ENCODE peak calls at places on chromosomes 7 and 10, in nine cellular contexts. One of them, this sample, is unnamed.

GRCh38 chr10:48981310-48981907 is 41.8 kb upstream of the LRRC18 start:
- DNase-seq in spleen: peak; percentile 85
- DNase-seq in stomach: peak; percentile 41
- DNase-seq in breast epithelium: peak; percentile 60
- DNase-seq in transverse colon: peak; percentile 51
- DNase-seq in upper lobe of left lung: no peak
- DNase-seq in prostate gland: peak; percentile 23
- DNase-seq in K562: peak; percentile 92
- DNase-seq in HCT116: peak; percentile 42
- DNase-seq in this sample: peak; percentile 51

GRCh38 chr10:69780070-69780469 is 21.6 kb upstream of the COL13A1 start:
- DNase-seq in K562: no peak
- DNase-seq in spleen: no peak
- DNase-seq in transverse colon: no peak
- DNase-seq in HCT116: no peak
- DNase-seq in stomach: no peak
- DNase-seq in prostate gland: no peak
- DNase-seq in breast epithelium: no peak
- DNase-seq in upper lobe of left lung: no peak
- DNase-seq in this sample: no peak

GRCh38 chr7:158467562-158467961 is 120.1 kb downstream of the PTPRN2 start:
- DNase-seq in spleen: no peak
- DNase-seq in stomach: no peak
- DNase-seq in upper lobe of left lung: no peak
- DNase-seq in K562: no peak
- DNase-seq in transverse colon: no peak
- DNase-seq in breast epithelium: no peak
- DNase-seq in HCT116: no peak
- DNase-seq in prostate gland: no peak
- DNase-seq in this sample: no peak

GRCh38 chr10:13961096-13961495 is 369.6 kb downstream of the FRMD4A start:
- DNase-seq in stomach: no peak
- DNase-seq in breast epithelium: no peak
- DNase-seq in HCT116: no peak
- DNase-seq in prostate gland: no peak
- DNase-seq in K562: no peak
- DNase-seq in upper lobe of left lung: no peak
- DNase-seq in transverse colon: no peak
- DNase-seq in spleen: no peak
- DNase-seq in this sample: no peak

GRCh38 chr7:131581241-131582157 is 25.1 kb upstream of the PODXL start:
- DNase-seq in spleen: no peak
- DNase-seq in K562: no peak
- DNase-seq in upper lobe of left lung: peak; percentile 66
- DNase-seq in transverse colon: no peak
- DNase-seq in prostate gland: no peak
- DNase-seq in breast epithelium: peak; percentile 53
- DNase-seq in HCT116: no peak
- DNase-seq in stomach: peak; percentile 28
- DNase-seq in this sample: no peak

GRCh38 chr7:40580776-40581175 is 446.0 kb downstream of the SUGCT start:
- DNase-seq in stomach: no peak
- DNase-seq in upper lobe of left lung: no peak
- DNase-seq in breast epithelium: no peak
- DNase-seq in HCT116: no peak
- DNase-seq in prostate gland: no peak
- DNase-seq in spleen: no peak
- DNase-seq in transverse colon: no peak
- DNase-seq in K562: no peak
- DNase-seq in this sample: no peak

GRCh38 chr10:73908853-73909611 is 1.9 kb upstream of the PLAU start:
- DNase-seq in transverse colon: peak; percentile 28
- DNase-seq in upper lobe of left lung: no peak
- DNase-seq in spleen: no peak
- DNase-seq in HCT116: no peak
- DNase-seq in stomach: no peak
- DNase-seq in prostate gland: no peak
- DNase-seq in breast epithelium: no peak
- DNase-seq in K562: peak; percentile 49
- DNase-seq in this sample: no peak

GRCh38 chr10:44261296-44261695 is 123.6 kb downstream of the CXCL12 start:
- DNase-seq in K562: no peak
- DNase-seq in transverse colon: no peak
- DNase-seq in spleen: no peak
- DNase-seq in stomach: no peak
- DNase-seq in upper lobe of left lung: peak; percentile 30
- DNase-seq in HCT116: no peak
- DNase-seq in breast epithelium: no peak
- DNase-seq in prostate gland: no peak
- DNase-seq in this sample: no peak

GRCh38 chr10:99292159-99292558 is 37.0 kb upstream of the CNNM1 start:
- DNase-seq in HCT116: no peak
- DNase-seq in prostate gland: no peak
- DNase-seq in spleen: no peak
- DNase-seq in K562: no peak
- DNase-seq in breast epithelium: no peak
- DNase-seq in stomach: no peak
- DNase-seq in transverse colon: no peak
- DNase-seq in upper lobe of left lung: no peak
- DNase-seq in this sample: no peak

GRCh38 chr10:48444861-48445841 is 138.7 kb downstream of the MAPK8 start:
- DNase-seq in HCT116: no peak
- DNase-seq in K562: no peak
- DNase-seq in prostate gland: no peak
- DNase-seq in spleen: peak; percentile 64
- DNase-seq in upper lobe of left lung: peak; percentile 57
- DNase-seq in breast epithelium: no peak
- DNase-seq in stomach: peak; percentile 25
- DNase-seq in transverse colon: no peak
- DNase-seq in this sample: no peak

GRCh38 chr7:4738711-4739527 is 36.5 kb upstream of the AP5Z1 start:
- DNase-seq in spleen: no peak
- DNase-seq in breast epithelium: no peak
- DNase-seq in transverse colon: no peak
- DNase-seq in prostate gland: no peak
- DNase-seq in HCT116: peak; percentile 73
- DNase-seq in stomach: peak; percentile 36
- DNase-seq in upper lobe of left lung: no peak
- DNase-seq in K562: peak; percentile 92
- DNase-seq in this sample: no peak

GRCh38 chr7:46908770-46909169 is 673.1 kb downstream of the TNS3 start:
- DNase-seq in breast epithelium: no peak
- DNase-seq in HCT116: no peak
- DNase-seq in K562: no peak
- DNase-seq in spleen: no peak
- DNase-seq in upper lobe of left lung: no peak
- DNase-seq in stomach: no peak
- DNase-seq in prostate gland: no peak
- DNase-seq in transverse colon: no peak
- DNase-seq in this sample: no peak

GRCh38 chr7:112201421-112201820 is 4.8 kb downstream of the DOCK4 start:
- DNase-seq in prostate gland: no peak
- DNase-seq in stomach: no peak
- DNase-seq in upper lobe of left lung: no peak
- DNase-seq in transverse colon: no peak
- DNase-seq in spleen: no peak
- DNase-seq in HCT116: no peak
- DNase-seq in breast epithelium: no peak
- DNase-seq in K562: no peak
- DNase-seq in this sample: no peak

GRCh38 chr7:91565499-91566331 is 301.5 kb downstream of the FZD1 start:
- DNase-seq in K562: no peak
- DNase-seq in HCT116: no peak
- DNase-seq in upper lobe of left lung: peak; percentile 24
- DNase-seq in breast epithelium: peak; percentile 68
- DNase-seq in spleen: no peak
- DNase-seq in prostate gland: peak; percentile 89
- DNase-seq in transverse colon: no peak
- DNase-seq in stomach: peak; percentile 36
- DNase-seq in this sample: no peak

GRCh38 chr7:128879939-128880746 is 17.5 kb downstream of the ATP6V1F start:
- DNase-seq in breast epithelium: peak; percentile 81
- DNase-seq in K562: peak; percentile 93
- DNase-seq in upper lobe of left lung: peak; percentile 76
- DNase-seq in stomach: peak; percentile 69
- DNase-seq in HCT116: no peak
- DNase-seq in transverse colon: peak; percentile 71
- DNase-seq in spleen: peak; percentile 78
- DNase-seq in prostate gland: peak; percentile 47
- DNase-seq in this sample: no peak

GRCh38 chr7:77326131-77326530 is 90.0 kb downstream of the GSAP start:
- DNase-seq in HCT116: no peak
- DNase-seq in breast epithelium: no peak
- DNase-seq in prostate gland: no peak
- DNase-seq in K562: no peak
- DNase-seq in spleen: no peak
- DNase-seq in upper lobe of left lung: no peak
- DNase-seq in stomach: no peak
- DNase-seq in transverse colon: no peak
- DNase-seq in this sample: no peak

GRCh38 chr10:72259491-72260214 is 14.1 kb upstream of the DDIT4 start:
- DNase-seq in upper lobe of left lung: no peak
- DNase-seq in stomach: no peak
- DNase-seq in prostate gland: peak; percentile 20
- DNase-seq in breast epithelium: no peak
- DNase-seq in spleen: no peak
- DNase-seq in K562: no peak
- DNase-seq in transverse colon: no peak
- DNase-seq in HCT116: no peak
- DNase-seq in this sample: no peak
- TF ChIP-seq POLR2AphosphoS5 in upper lobe of left lung: no peak
- TF ChIP-seq POLR2AphosphoS5 in stomach: no peak
- TF ChIP-seq POLR2AphosphoS5 in prostate gland: peak; percentile 75
- TF ChIP-seq POLR2AphosphoS5 in breast epithelium: no peak
- TF ChIP-seq POLR2AphosphoS5 in spleen: no peak
- TF ChIP-seq POLR2AphosphoS5 in K562: no peak
- TF ChIP-seq POLR2AphosphoS5 in transverse colon: no peak
- TF ChIP-seq POLR2AphosphoS5 in HCT116: no peak
- TF ChIP-seq POLR2AphosphoS5 in this sample: no peak

GRCh38 chr7:8125680-8126444 is 136.1 kb downstream of the ICA1 start:
- DNase-seq in upper lobe of left lung: no peak
- DNase-seq in prostate gland: no peak
- DNase-seq in stomach: peak; percentile 38
- DNase-seq in breast epithelium: no peak
- DNase-seq in spleen: peak; percentile 91
- DNase-seq in transverse colon: peak; percentile 42
- DNase-seq in HCT116: no peak
- DNase-seq in K562: no peak
- DNase-seq in this sample: peak; percentile 40
- TF ChIP-seq POLR2A in upper lobe of left lung: no peak
- TF ChIP-seq POLR2A in prostate gland: no peak
- TF ChIP-seq POLR2A in stomach: no peak
- TF ChIP-seq POLR2A in breast epithelium: no peak
- TF ChIP-seq POLR2A in spleen: no peak
- TF ChIP-seq POLR2A in transverse colon: no peak
- TF ChIP-seq POLR2A in HCT116: no peak
- TF ChIP-seq POLR2A in K562: no peak
- TF ChIP-seq POLR2A in this sample: peak; percentile 45

GRCh38 chr7:17773289-17773626 is 167.0 kb downstream of the SNX13 start:
- DNase-seq in prostate gland: no peak
- DNase-seq in transverse colon: peak; percentile 12
- DNase-seq in HCT116: no peak
- DNase-seq in K562: no peak
- DNase-seq in spleen: no peak
- DNase-seq in stomach: no peak
- DNase-seq in upper lobe of left lung: no peak
- DNase-seq in breast epithelium: no peak
- DNase-seq in this sample: no peak

GRCh38 chr7:17772581-17773288 is 167.6 kb downstream of the SNX13 start:
- DNase-seq in upper lobe of left lung: no peak
- DNase-seq in K562: no peak
- DNase-seq in HCT116: no peak
- DNase-seq in breast epithelium: no peak
- DNase-seq in prostate gland: no peak
- DNase-seq in stomach: no peak
- DNase-seq in transverse colon: no peak
- DNase-seq in spleen: no peak
- DNase-seq in this sample: no peak

GRCh38 chr7:17769918-17770317 is 170.4 kb downstream of the SNX13 start:
- DNase-seq in transverse colon: peak; percentile 61
- DNase-seq in HCT116: peak; percentile 59
- DNase-seq in prostate gland: peak; percentile 61
- DNase-seq in stomach: peak; percentile 59
- DNase-seq in spleen: peak; percentile 63
- DNase-seq in breast epithelium: no peak
- DNase-seq in K562: peak; percentile 48
- DNase-seq in upper lobe of left lung: no peak
- DNase-seq in this sample: peak; percentile 9

GRCh38 chr7:17771901-17772408 is 168.3 kb downstream of the SNX13 start:
- DNase-seq in upper lobe of left lung: no peak
- DNase-seq in spleen: no peak
- DNase-seq in transverse colon: no peak
- DNase-seq in K562: no peak
- DNase-seq in HCT116: no peak
- DNase-seq in breast epithelium: no peak
- DNase-seq in prostate gland: no peak
- DNase-seq in stomach: no peak
- DNase-seq in this sample: no peak

GRCh38 chr7:17770710-17771375 is 169.5 kb downstream of the SNX13 start:
- DNase-seq in HCT116: no peak
- DNase-seq in K562: no peak
- DNase-seq in prostate gland: no peak
- DNase-seq in upper lobe of left lung: no peak
- DNase-seq in transverse colon: no peak
- DNase-seq in breast epithelium: no peak
- DNase-seq in stomach: no peak
- DNase-seq in spleen: no peak
- DNase-seq in this sample: no peak
- TF ChIP-seq POLR2AphosphoS5 in HCT116: no peak
- TF ChIP-seq POLR2AphosphoS5 in K562: no peak
- TF ChIP-seq POLR2AphosphoS5 in prostate gland: no peak
- TF ChIP-seq POLR2AphosphoS5 in upper lobe of left lung: no peak
- TF ChIP-seq POLR2AphosphoS5 in transverse colon: no peak
- TF ChIP-seq POLR2AphosphoS5 in breast epithelium: no peak
- TF ChIP-seq POLR2AphosphoS5 in stomach: no peak
- TF ChIP-seq POLR2AphosphoS5 in spleen: no peak
- TF ChIP-seq POLR2AphosphoS5 in this sample: no peak

DNA sequence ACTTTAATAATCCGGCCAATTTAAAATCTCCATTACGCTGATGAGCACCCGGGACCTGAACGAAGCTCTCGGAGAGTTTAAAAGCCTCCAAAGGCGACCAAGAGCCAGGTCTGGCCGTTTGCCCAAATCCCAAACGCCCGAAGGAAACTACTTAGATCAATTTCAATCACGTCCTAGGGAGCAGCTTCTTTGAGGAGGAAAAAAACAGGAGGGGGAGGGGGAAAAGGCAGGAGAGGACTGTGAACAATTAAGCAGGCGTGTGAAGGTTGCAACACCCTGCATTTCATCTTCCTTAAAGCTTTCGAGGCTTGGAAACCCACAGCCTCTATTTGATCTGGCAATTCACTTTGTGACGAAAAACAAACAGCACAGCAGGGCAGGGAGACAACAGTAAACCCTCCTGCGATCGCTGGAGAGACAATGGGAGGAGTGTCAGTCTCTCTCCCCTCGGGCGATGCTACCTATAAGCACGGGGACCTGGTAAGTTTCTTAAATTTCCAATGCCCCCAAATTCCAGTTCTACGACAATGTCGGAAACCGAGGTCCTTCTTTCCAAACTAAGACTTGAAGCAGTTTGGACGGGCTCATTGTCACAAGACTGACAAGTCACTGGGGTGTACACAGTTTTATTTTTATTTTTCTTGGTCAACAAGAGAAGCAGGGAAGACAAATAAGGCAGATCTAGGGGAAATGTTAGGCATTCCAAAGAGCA is 1.1 kb downstream of the KLF6 start:
- DNase-seq in HCT116: no peak
- DNase-seq in K562: no peak
- DNase-seq in breast epithelium: peak; percentile 80
- DNase-seq in spleen: no peak
- DNase-seq in stomach: peak; percentile 61
- DNase-seq in upper lobe of left lung: no peak
- DNase-seq in prostate gland: peak; percentile 84
- DNase-seq in transverse colon: peak; percentile 74
- DNase-seq in this sample: no peak
- TF ChIP-seq POLR2A in HCT116: no peak
- TF ChIP-seq POLR2A in K562: no peak
- TF ChIP-seq POLR2A in breast epithelium: peak; percentile 54
- TF ChIP-seq POLR2A in spleen: no peak
- TF ChIP-seq POLR2A in stomach: peak; percentile 46
- TF ChIP-seq POLR2A in upper lobe of left lung: peak; percentile 36
- TF ChIP-seq POLR2A in prostate gland: peak; percentile 59
- TF ChIP-seq POLR2A in transverse colon: peak; percentile 65
- TF ChIP-seq POLR2A in this sample: peak; percentile 34

This sample was measured in GM12891.